ENCODE peak calls at places on chromosomes 4 and X, in eight cellular contexts. M is naive B cell, S is HT-29, V is A549, T is erythroblast, Y is aorta, O is AG08395, Z is HAP-1. W is an unnamed sample.
A peak's percentile ranks its signal among the peaks of the same experiment; 100 is the strongest.

GRCh38 chrX:50107470-50107869 is 93.3 kb downstream of the AKAP4 start:
- DNase-seq in Z (no peak), T (no peak), V (no peak), S (no peak), M (no peak), O (peak; percentile 3), Y (no peak), W (no peak)

GRCh38 chr4:152206185-152206584 is 329.7 kb downstream of the FBXW7 start:
- DNase-seq in Y (no peak), T (no peak), Z (no peak), O (no peak), V (no peak), S (no peak), M (no peak), W (no peak)

GRCh38 chr4:8550691-8551090 is 29.5 kb upstream of the GPR78 start:
- DNase-seq in S (no peak), T (no peak), O (no peak), Z (no peak), M (no peak), V (no peak), Y (no peak), W (no peak)

GRCh38 chrX:130174051-130174704 is 2.4 kb downstream of the RAB33A start:
- DNase-seq in Y (peak; percentile 50), V (no peak), O (peak; percentile 82), S (no peak), Z (peak; percentile 2), T (peak; percentile 43), M (no peak), W (no peak)

GRCh38 chrX:10047133-10047532 is 80.0 kb downstream of the CLDN34 start:
- DNase-seq in Z (no peak), S (no peak), Y (no peak), M (no peak), T (peak; percentile 91), O (no peak), V (no peak), W (no peak)

GRCh38 chr4:110900206-110900769 is 277.4 kb upstream of the PITX2 start:
- DNase-seq in T (no peak), Z (peak; percentile 71), S (peak; percentile 46), V (no peak), M (no peak), O (peak; percentile 30), Y (no peak), W (no peak)

GRCh38 chr4:106864231-106864630 is 171.9 kb downstream of the DKK2 start:
- DNase-seq in T (no peak), M (no peak), S (no peak), O (peak; percentile 73), Y (no peak), V (no peak), Z (peak; percentile 37), W (no peak)

GRCh38 chr4:1239949-1240305 is 9.0 kb downstream of the CTBP1 start:
- DNase-seq in Y (no peak), M (no peak), Z (no peak), T (no peak), O (no peak), S (no peak), V (no peak), W (no peak)

GRCh38 chr4:3722446-3723231 is 43.5 kb upstream of the ADRA2C start:
- DNase-seq in T (no peak), O (no peak), M (no peak), Y (no peak), S (no peak), V (no peak), Z (no peak), W (no peak)

W was measured in MM.1S.